ENCODE peak calls at places on chromosomes 1 and 21, in five cellular contexts. C, M, J, U and O are unnamed samples. For H3K36me3 and H3K27me3, the result is how much of the 10 kb centered on the place peaks cover.

GRCh38 chr1:71780681-71781080 is 501.7 kb downstream of the NEGR1 start:
- DNase-seq in C (no peak), M (no peak), J (no peak), U (no peak), O (no peak)

GRCh38 chr1:8219530-8219929 is 98.4 kb upstream of the SLC45A1 start:
- DNase-seq in C (no peak), M (no peak), J (no peak), U (no peak), O (no peak)

GRCh38 chr1:199959033-199959774 is 68.3 kb upstream of the NR5A2 start:
- DNase-seq in C (no peak), M (no peak), J (no peak), U (no peak), O (no peak)

GRCh38 chr21:38696617-38697016 is 109.1 kb upstream of the ETS2 start:
- DNase-seq in C (no peak), M (no peak), J (no peak), U (no peak), O (no peak)

GRCh38 chr1:64171797-64172281 is 31.6 kb upstream of the UBE2U start:
- DNase-seq in C (peak), M (no peak), J (peak), U (no peak), O (no peak)

GRCh38 chr1:218209351-218209861 is 75.7 kb upstream of the RRP15 start:
- DNase-seq in C (no peak), M (no peak), J (no peak), U (peak), O (no peak)

GRCh38 chr21:14858309-14858708 is 206.5 kb downstream of the NRIP1 start:
- DNase-seq in C (no peak), M (no peak), J (no peak), U (no peak), O (no peak)

GRCh38 chr1:15951341-15952153 is 24.4 kb downstream of the ZBTB17 start:
- DNase-seq in C (no peak), M (no peak), J (no peak), U (no peak), O (no peak)

GRCh38 chr1:180236698-180237509 is 6.8 kb downstream of the LHX4 start:
- DNase-seq in C (no peak), M (no peak), J (no peak), U (no peak), O (no peak)

GRCh38 chr1:178093958-178094751 is at the start of gene RASAL2:
- DNase-seq in C (peak), M (peak), J (peak), U (no peak), O (peak)
- TF ChIP-seq CTCF in C (no peak), M (peak), J (no peak), U (no peak), O (peak)

GRCh38 chr1:93353286-93353685 is 7.6 kb downstream of the DR1 start:
- DNase-seq in C (no peak), M (no peak), J (no peak), U (no peak), O (no peak)
- H3K36me3 ChIP-seq in C (under half), M (under half), J (under half), U (under half), O (under half)

GRCh38 chr1:169681094-169681493 is 30.3 kb downstream of the SELL start:
- DNase-seq in C (no peak), M (no peak), J (no peak), U (no peak), O (no peak)
- H3K27me3 ChIP-seq in C (under half), M (under half), J (under half), U (under half), O (under half)

GRCh38 chr1:160047116-160047991 is 15.6 kb upstream of the PIGM start:
- DNase-seq in C (no peak), M (no peak), J (no peak), U (no peak), O (no peak)
- TF ChIP-seq CTCF in C (no peak), M (no peak), J (no peak), U (no peak), O (no peak)

GRCh38 chr1:28180310-28181305 is 4.1 kb upstream of the PTAFR start:
- DNase-seq in C (no peak), M (no peak), J (no peak), U (no peak), O (no peak)
- H3K36me3 ChIP-seq in C (under half), M (under half), J (under half), U (under half), O (under half)

DNA sequence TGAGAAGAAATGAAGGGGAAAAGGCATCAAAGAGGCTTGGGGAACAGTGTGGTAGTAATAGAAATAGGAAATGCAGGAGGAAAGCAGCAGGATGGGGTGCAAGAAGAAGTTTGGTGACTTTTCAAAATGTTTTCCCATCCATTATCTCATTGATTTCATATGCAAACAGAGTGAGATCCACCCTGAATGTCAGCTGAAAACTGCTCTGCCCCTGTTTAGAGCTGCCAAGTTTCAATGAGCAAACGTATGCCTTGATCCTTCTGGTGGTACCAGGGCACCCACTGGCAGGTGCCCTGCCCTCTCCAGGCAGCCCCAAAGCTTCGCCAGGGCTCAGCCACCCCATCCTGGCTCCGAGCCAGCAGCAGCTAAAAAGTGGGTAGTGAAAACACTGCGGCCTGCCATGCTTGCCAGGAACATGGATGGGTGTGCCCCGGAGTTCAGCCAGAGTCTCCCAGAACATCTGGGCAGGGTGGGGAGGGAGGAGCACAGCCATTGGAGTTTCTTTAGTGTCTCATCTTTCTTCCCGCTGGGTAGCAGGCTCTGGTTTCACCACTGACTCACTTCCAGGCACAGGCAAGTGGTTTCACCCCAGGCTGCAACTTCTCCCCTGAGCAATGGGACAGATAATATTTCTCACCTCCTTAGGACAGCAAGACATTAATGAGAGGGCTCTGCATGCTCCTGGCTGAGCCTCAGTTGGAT is 8.1 kb upstream of the LMX1A start:
- DNase-seq in C (peak), M (no peak), J (no peak), U (peak), O (no peak)
- H3K27me3 ChIP-seq in C (under half), M (half or more), J (under half), U (under half), O (under half)